ENCODE peak calls at places on chromosome 3, in seven cellular contexts. B is upper lobe of left lung, C is breast epithelium, Q is stomach, W is cardiac fibroblast, O is upper lobe of right lung, M is RWPE1. D is an unnamed sample.

GRCh38 chr3:106113747-106114146 is 244.9 kb upstream of the CBLB start:
- DNase-seq in B (no peak), C (no peak), Q (no peak), W (no peak), O (no peak), M (no peak), D (no peak)

GRCh38 chr3:87390318-87390717 is 113.9 kb upstream of the POU1F1 start:
- DNase-seq in B (no peak), C (no peak), Q (no peak), W (no peak), O (no peak), M (no peak), D (no peak)

GRCh38 chr3:182597621-182598041 is 195.7 kb upstream of the ATP11B start:
- DNase-seq in B (no peak), C (no peak), Q (no peak), W (no peak), O (no peak), M (peak), D (no peak)

GRCh38 chr3:12335421-12335820 is 46.6 kb downstream of the PPARG start:
- DNase-seq in B (no peak), C (no peak), Q (no peak), W (no peak), O (no peak), M (no peak), D (no peak)

GRCh38 chr3:132211896-132212295 is 105.3 kb upstream of the ACP3 start:
- DNase-seq in B (no peak), C (no peak), Q (no peak), W (no peak), O (no peak), M (no peak), D (no peak)

GRCh38 chr3:149965278-149965677 is 5.4 kb downstream of the PFN2 start:
- DNase-seq in B (no peak), C (no peak), Q (no peak), W (peak), O (no peak), M (no peak), D (no peak)

GRCh38 chr3:120155108-120155507 is 60.9 kb upstream of the GSK3B start:
- DNase-seq in B (no peak), C (no peak), Q (no peak), W (no peak), O (no peak), M (no peak), D (no peak)

GRCh38 chr3:141707741-141708203 is 30.3 kb upstream of the RNF7 start:
- DNase-seq in B (no peak), C (no peak), Q (no peak), W (peak), O (no peak), M (no peak), D (no peak)

GRCh38 chr3:129463094-129463493 is 23.1 kb downstream of the IFT122 start:
- DNase-seq in B (no peak), C (no peak), Q (no peak), W (no peak), O (no peak), M (no peak), D (no peak)

GRCh38 chr3:59451041-59451763 is 401.4 kb upstream of the CFAP20DC start:
- DNase-seq in B (no peak), C (no peak), Q (no peak), W (no peak), O (no peak), M (peak), D (no peak)

GRCh38 chr3:142278451-142278850 is 53.1 kb upstream of the GK5 start:
- DNase-seq in B (no peak), C (no peak), Q (no peak), W (peak), O (no peak), M (no peak), D (no peak)

GRCh38 chr3:194714122-194714425 is 28.4 kb downstream of the FAM43A start:
- DNase-seq in B (no peak), C (no peak), Q (no peak), W (no peak), O (no peak), M (no peak), D (no peak)

GRCh38 chr3:23655749-23656148 is 150.0 kb upstream of the UBE2E1 start:
- DNase-seq in B (no peak), C (no peak), Q (no peak), W (no peak), O (no peak), M (no peak), D (no peak)

GRCh38 chr3:128647307-128647706 is 3.3 kb downstream of the RPN1 start:
- DNase-seq in B (no peak), C (no peak), Q (no peak), W (no peak), O (no peak), M (no peak), D (no peak)

GRCh38 chr3:2211568-2211967 is 112.9 kb downstream of the CNTN4 start:
- DNase-seq in B (no peak), C (no peak), Q (no peak), W (peak), O (no peak), M (no peak), D (no peak)

GRCh38 chr3:113695818-113696645 is at the start of gene USF3:
- DNase-seq in B (peak), C (peak), Q (peak), W (peak), O (peak), M (peak), D (peak)

GRCh38 chr3:107846282-107846852 is 244.5 kb downstream of the CD47 start:
- DNase-seq in B (no peak), C (no peak), Q (peak), W (peak), O (peak), M (peak), D (peak)

GRCh38 chr3:165211749-165212148 is 15.6 kb upstream of the SLITRK3 start:
- DNase-seq in B (no peak), C (no peak), Q (no peak), W (no peak), O (no peak), M (no peak), D (no peak)

GRCh38 chr3:126390751-126391150 is 4.0 kb upstream of the CFAP100 start:
- DNase-seq in B (no peak), C (no peak), Q (peak), W (no peak), O (no peak), M (no peak), D (peak)

GRCh38 chr3:54900954-54901591 is 26.8 kb downstream of the LRTM1 start:
- DNase-seq in B (no peak), C (no peak), Q (no peak), W (peak), O (no peak), M (no peak), D (no peak)

GRCh38 chr3:165614332-165614731 is 222.9 kb downstream of the BCHE start:
- DNase-seq in B (no peak), C (no peak), Q (no peak), W (no peak), O (no peak), M (no peak), D (no peak)

GRCh38 chr3:158668506-158668905 is 3.9 kb downstream of the LXN start:
- DNase-seq in B (no peak), C (no peak), Q (no peak), W (peak), O (no peak), M (no peak), D (no peak)

GRCh38 chr3:158672293-158673176 is at the start of gene LXN:
- DNase-seq in B (peak), C (peak), Q (peak), W (peak), O (peak), M (peak), D (peak)
- TF ChIP-seq CTCF in B (peak), C (peak), Q (peak), W (peak), O (peak), M (peak), D (peak)

DNA sequence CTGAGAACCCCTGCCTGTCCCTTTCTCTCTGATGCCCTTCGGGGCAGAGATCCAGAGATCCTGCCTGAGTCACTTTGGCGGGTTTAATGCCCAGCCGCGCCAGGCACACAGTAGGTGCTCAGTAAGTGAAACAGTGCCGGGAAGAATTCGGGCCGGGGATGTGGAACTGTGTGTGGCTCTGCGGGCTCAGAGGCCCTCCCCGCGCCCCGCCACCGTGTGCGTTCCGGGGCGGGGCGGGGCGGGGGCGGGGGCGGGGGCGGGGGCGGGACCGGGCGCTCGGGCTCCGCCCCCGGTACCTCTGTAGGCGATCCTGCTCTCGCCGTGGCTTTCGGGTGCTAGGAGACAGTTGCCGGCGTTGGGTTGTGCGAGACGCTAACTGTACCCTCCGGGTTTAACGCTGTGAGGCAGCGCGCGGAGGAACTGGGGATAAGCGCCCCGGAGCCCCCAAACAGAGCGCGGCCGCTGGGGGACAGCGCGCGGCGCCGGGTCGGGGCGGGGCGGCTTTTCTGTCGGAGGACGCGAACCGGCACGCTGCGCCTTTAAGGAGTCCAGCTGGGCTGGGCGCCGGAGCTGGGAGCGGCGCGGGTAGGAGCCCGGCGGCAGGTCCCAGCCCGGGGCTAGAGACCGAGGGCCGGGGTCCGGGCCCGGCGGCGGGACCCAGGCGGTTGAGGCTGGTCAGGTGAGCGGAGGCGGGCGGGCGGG is at the start of gene ABHD6:
- DNase-seq in B (peak), C (peak), Q (peak), W (peak), O (peak), M (peak), D (peak)
- TF ChIP-seq CTCF in B (peak), C (no peak), Q (no peak), W (peak), O (no peak), M (peak), D (no peak)

GRCh38 chr3:13852638-13853009 is 27.2 kb downstream of the WNT7A start:
- DNase-seq in B (no peak), C (no peak), Q (no peak), W (no peak), O (no peak), M (peak), D (no peak)
- TF ChIP-seq CTCF in B (no peak), C (no peak), Q (no peak), W (no peak), O (no peak), M (no peak), D (no peak)

GRCh38 chr3:52770581-52771333 is at the start of gene NEK4:
- DNase-seq in B (peak), C (peak), Q (peak), W (peak), O (peak), M (peak), D (peak)
- TF ChIP-seq CTCF in B (no peak), C (no peak), Q (no peak), W (no peak), O (no peak), M (no peak), D (no peak)

GRCh38 chr3:10300087-10300486 is 7.3 kb upstream of the GHRL start:
- DNase-seq in B (no peak), C (no peak), Q (no peak), W (no peak), O (no peak), M (no peak), D (no peak)

GRCh38 chr3:10303105-10303504 is 10.4 kb upstream of the GHRL start:
- DNase-seq in B (no peak), C (no peak), Q (no peak), W (no peak), O (no peak), M (no peak), D (no peak)

GRCh38 chr3:10303785-10304184 is 11.0 kb upstream of the GHRL start:
- DNase-seq in B (no peak), C (no peak), Q (no peak), W (no peak), O (no peak), M (no peak), D (no peak)

GRCh38 chr3:10299679-10300078 is 6.9 kb upstream of the GHRL start:
- DNase-seq in B (no peak), C (no peak), Q (no peak), W (no peak), O (no peak), M (no peak), D (no peak)

DNA sequence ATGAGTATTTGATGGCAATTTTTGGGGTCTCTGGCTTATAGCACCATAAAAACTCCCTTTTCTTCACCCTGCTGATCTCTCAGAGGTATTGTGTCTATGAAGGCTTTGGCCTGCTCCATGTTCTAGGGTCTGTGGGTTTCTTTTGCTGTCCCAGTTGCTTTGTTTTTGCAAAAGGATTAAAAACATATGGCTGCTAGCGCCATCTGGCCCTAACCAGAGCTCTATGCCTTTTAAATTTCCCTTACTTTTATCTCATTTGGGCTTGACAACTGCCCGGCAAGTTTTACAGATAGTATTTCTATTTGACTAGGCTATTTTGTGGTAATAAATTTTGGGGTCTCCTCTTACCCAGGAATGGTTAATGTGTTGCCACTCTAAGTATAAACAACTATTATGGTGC is 6.4 kb upstream of the GHRL start:
- DNase-seq in B (no peak), C (no peak), Q (no peak), W (no peak), O (no peak), M (no peak), D (no peak)
- TF ChIP-seq CTCF in B (no peak), C (no peak), Q (no peak), W (no peak), O (no peak), M (no peak), D (no peak)

DNA sequence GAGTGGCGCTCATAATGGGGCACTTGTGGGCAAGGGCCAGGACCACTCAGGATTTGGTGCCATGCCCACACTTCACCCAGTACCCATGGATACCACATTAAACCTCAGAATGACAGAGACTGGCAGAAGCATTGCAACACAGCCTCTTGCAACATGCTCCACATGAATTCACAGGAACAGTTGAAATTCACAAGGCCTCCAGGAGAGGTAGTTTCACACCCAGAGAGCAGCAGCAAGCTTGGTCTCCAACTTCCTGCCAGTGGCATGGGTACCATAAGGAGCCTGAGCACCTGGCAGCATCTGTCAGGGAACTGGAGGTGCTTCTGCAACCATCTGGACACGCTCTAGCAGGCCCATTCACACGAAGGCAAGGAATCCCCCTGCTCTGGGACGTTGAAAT is 101.0 kb downstream of the OSBPL10 start:
- DNase-seq in B (no peak), C (no peak), Q (no peak), W (peak), O (peak), M (no peak), D (no peak)
- TF ChIP-seq CTCF in B (peak), C (no peak), Q (no peak), W (peak), O (peak), M (peak), D (no peak)

DNA sequence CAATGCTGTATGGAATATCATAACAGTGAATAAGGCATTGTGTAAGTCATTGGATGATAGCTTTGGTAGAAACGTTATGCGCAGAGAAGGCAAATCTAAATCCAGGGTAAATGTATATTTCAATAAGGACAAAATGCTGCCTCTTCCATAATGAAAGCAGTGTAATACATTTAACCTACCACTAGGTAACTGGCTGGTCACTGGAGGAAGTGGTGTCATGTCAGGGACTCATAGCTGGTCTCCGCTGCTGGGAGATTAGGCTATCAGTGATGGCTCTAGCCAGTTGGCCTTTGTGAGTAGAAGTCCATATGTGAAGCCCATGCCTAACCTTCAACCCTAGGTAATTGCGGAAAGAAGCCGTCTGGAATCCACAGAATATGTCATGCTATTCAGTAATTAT is 140.9 kb downstream of the NLGN1 start:
- DNase-seq in B (no peak), C (no peak), Q (no peak), W (no peak), O (no peak), M (no peak), D (no peak)
- TF ChIP-seq CTCF in B (no peak), C (no peak), Q (no peak), W (no peak), O (no peak), M (no peak), D (peak)

D was measured in mesothelial cell of epicardium.